ENCODE peak calls at places on chromosomes 16 and 17, in four cellular contexts. One of them, this sample, is unnamed.

GRCh38 chr16:3696425-3697218 is 20.7 kb downstream of the TRAP1 start:
- DNase-seq in brain microvascular endothelial cell: peak; percentile 76
- DNase-seq in small intestine: peak; percentile 75
- DNase-seq in pancreas: no peak
- DNase-seq in this sample: no peak

GRCh38 chr16:84485255-84486010 is 19.0 kb downstream of the MEAK7 start:
- DNase-seq in brain microvascular endothelial cell: no peak
- DNase-seq in small intestine: no peak
- DNase-seq in pancreas: no peak
- DNase-seq in this sample: peak; percentile 30

GRCh38 chr17:60231234-60231633 is 81.5 kb downstream of the CA4 start:
- DNase-seq in brain microvascular endothelial cell: peak; percentile 32
- DNase-seq in small intestine: peak; percentile 61
- DNase-seq in pancreas: no peak
- DNase-seq in this sample: no peak

GRCh38 chr17:51224615-51225262 is 35.1 kb downstream of the MBTD1 start:
- DNase-seq in brain microvascular endothelial cell: no peak
- DNase-seq in small intestine: peak; percentile 37
- DNase-seq in pancreas: no peak
- DNase-seq in this sample: no peak

GRCh38 chr16:83470406-83470805 is 337.4 kb upstream of the HSBP1 start:
- DNase-seq in brain microvascular endothelial cell: peak; percentile 62
- DNase-seq in small intestine: no peak
- DNase-seq in pancreas: no peak
- DNase-seq in this sample: no peak

GRCh38 chr17:8757189-8757588 is 1.2 kb downstream of the SPDYE4 start:
- DNase-seq in brain microvascular endothelial cell: no peak
- DNase-seq in small intestine: no peak
- DNase-seq in pancreas: no peak
- DNase-seq in this sample: no peak

GRCh38 chr17:41265078-41265477 is at the start of gene KRTAP9-6:
- DNase-seq in brain microvascular endothelial cell: no peak
- DNase-seq in small intestine: no peak
- DNase-seq in pancreas: no peak
- DNase-seq in this sample: no peak

GRCh38 chr16:62079236-62079635 is 43.0 kb upstream of the CDH8 start:
- DNase-seq in brain microvascular endothelial cell: peak; percentile 31
- DNase-seq in small intestine: no peak
- DNase-seq in pancreas: no peak
- DNase-seq in this sample: no peak

GRCh38 chr16:30120340-30121105 is 2.5 kb downstream of the MAPK3 start:
- DNase-seq in brain microvascular endothelial cell: no peak
- DNase-seq in small intestine: peak; percentile 99
- DNase-seq in pancreas: no peak
- DNase-seq in this sample: no peak

GRCh38 chr17:16384557-16384956 is 3.7 kb downstream of the UBB start:
- DNase-seq in brain microvascular endothelial cell: no peak
- DNase-seq in small intestine: no peak
- DNase-seq in pancreas: no peak
- DNase-seq in this sample: no peak

GRCh38 chr17:56929362-56929969 is 15.6 kb upstream of the TRIM25 start:
- DNase-seq in brain microvascular endothelial cell: no peak
- DNase-seq in small intestine: no peak
- DNase-seq in pancreas: no peak
- DNase-seq in this sample: no peak

GRCh38 chr17:43411820-43412529 is 13.2 kb downstream of the ARL4D start:
- DNase-seq in brain microvascular endothelial cell: no peak
- DNase-seq in small intestine: no peak
- DNase-seq in pancreas: no peak
- DNase-seq in this sample: no peak

GRCh38 chr17:8859804-8860430 is 7.6 kb downstream of the PIK3R6 start:
- DNase-seq in brain microvascular endothelial cell: no peak
- DNase-seq in small intestine: no peak
- DNase-seq in pancreas: no peak
- DNase-seq in this sample: no peak

GRCh38 chr17:77916771-77917481 is 41.6 kb upstream of the TNRC6C start:
- DNase-seq in brain microvascular endothelial cell: no peak
- DNase-seq in small intestine: peak; percentile 9
- DNase-seq in pancreas: no peak
- DNase-seq in this sample: no peak

GRCh38 chr16:55710466-55710865 is 54.7 kb downstream of the SLC6A2 start:
- DNase-seq in brain microvascular endothelial cell: no peak
- DNase-seq in small intestine: no peak
- DNase-seq in pancreas: no peak
- DNase-seq in this sample: no peak

GRCh38 chr17:55420067-55420775 is 1.4 kb downstream of the MMD start:
- DNase-seq in brain microvascular endothelial cell: no peak
- DNase-seq in small intestine: peak; percentile 58
- DNase-seq in pancreas: no peak
- DNase-seq in this sample: no peak

GRCh38 chr17:50627386-50627781 is 7.3 kb upstream of the ABCC3 start:
- DNase-seq in brain microvascular endothelial cell: no peak
- DNase-seq in small intestine: no peak
- DNase-seq in pancreas: no peak
- DNase-seq in this sample: no peak

GRCh38 chr16:3998793-3999478 is 117.3 kb downstream of the ADCY9 start:
- DNase-seq in brain microvascular endothelial cell: peak; percentile 60
- DNase-seq in small intestine: no peak
- DNase-seq in pancreas: no peak
- DNase-seq in this sample: no peak

GRCh38 chr17:28738680-28739384 is 5.0 kb upstream of the TRAF4 start:
- DNase-seq in brain microvascular endothelial cell: no peak
- DNase-seq in small intestine: no peak
- DNase-seq in pancreas: no peak
- DNase-seq in this sample: no peak

GRCh38 chr16:68512742-68513141 is 26.3 kb upstream of the ZFP90 start:
- DNase-seq in brain microvascular endothelial cell: no peak
- DNase-seq in small intestine: no peak
- DNase-seq in pancreas: no peak
- DNase-seq in this sample: no peak

GRCh38 chr17:50364715-50365114 is 8.3 kb downstream of the MRPL27 start:
- DNase-seq in brain microvascular endothelial cell: no peak
- DNase-seq in small intestine: no peak
- DNase-seq in pancreas: no peak
- DNase-seq in this sample: no peak

GRCh38 chr17:4163951-4164350 is 21.0 kb downstream of the CYB5D2 start:
- DNase-seq in brain microvascular endothelial cell: no peak
- DNase-seq in small intestine: no peak
- DNase-seq in pancreas: no peak
- DNase-seq in this sample: no peak

GRCh38 chr17:58337126-58337599 is 8.6 kb upstream of the TSPOAP1 start:
- DNase-seq in brain microvascular endothelial cell: no peak
- DNase-seq in small intestine: no peak
- DNase-seq in pancreas: no peak
- DNase-seq in this sample: peak; percentile 62

GRCh38 chr16:2774161-2774891 is 2.8 kb downstream of the ELOB start:
- DNase-seq in brain microvascular endothelial cell: no peak
- DNase-seq in small intestine: no peak
- DNase-seq in pancreas: no peak
- DNase-seq in this sample: peak; percentile 51

GRCh38 chr17:82022981-82023446 is at the start of gene LRRC45:
- DNase-seq in brain microvascular endothelial cell: peak; percentile 100
- DNase-seq in small intestine: peak; percentile 100
- DNase-seq in pancreas: peak; percentile 99
- DNase-seq in this sample: peak; percentile 100

GRCh38 chr17:82022310-82022980 is at the start of gene CENPX:
- DNase-seq in brain microvascular endothelial cell: no peak
- DNase-seq in small intestine: peak; percentile 10
- DNase-seq in pancreas: no peak
- DNase-seq in this sample: no peak

GRCh38 chr17:82023447-82024241 is 539 bp downstream of the LRRC45 start:
- DNase-seq in brain microvascular endothelial cell: no peak
- DNase-seq in small intestine: peak; percentile 16
- DNase-seq in pancreas: peak; percentile 74
- DNase-seq in this sample: no peak

GRCh38 chr17:82025401-82026107 is 2.4 kb downstream of the LRRC45 start:
- DNase-seq in brain microvascular endothelial cell: no peak
- DNase-seq in small intestine: no peak
- DNase-seq in pancreas: no peak
- DNase-seq in this sample: no peak

DNA sequence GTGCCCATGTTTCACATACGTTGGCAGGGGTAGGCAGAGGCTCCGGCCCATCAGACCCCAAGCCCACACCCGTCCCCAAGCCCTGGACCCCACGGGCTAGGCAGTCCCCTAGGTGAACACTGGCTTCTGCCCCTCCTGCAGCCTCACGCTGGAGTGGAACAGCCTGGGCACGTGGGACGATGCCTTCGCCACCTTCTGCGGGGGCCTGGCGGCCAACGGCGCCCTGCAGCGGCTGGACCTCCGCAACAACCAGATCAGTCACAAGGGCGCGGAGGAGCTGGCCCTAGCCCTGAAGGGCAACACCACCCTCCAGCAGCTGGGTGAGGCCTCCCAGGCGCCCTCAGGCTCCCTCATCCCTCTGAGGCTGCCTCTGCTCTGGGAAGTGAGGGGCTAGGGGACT is 1.8 kb downstream of the LRRC45 start:
- DNase-seq in brain microvascular endothelial cell: no peak
- DNase-seq in small intestine: no peak
- DNase-seq in pancreas: no peak
- DNase-seq in this sample: no peak
- H3K27ac ChIP-seq in brain microvascular endothelial cell: no peak overlapping the region
- H3K27ac ChIP-seq in small intestine: no peak overlapping the region
- H3K27ac ChIP-seq in pancreas: no peak overlapping the region
- H3K27ac ChIP-seq in this sample: no peak overlapping the region

GRCh38 chr16:10936585-10936984 is 5.7 kb downstream of the DEXI start:
- DNase-seq in brain microvascular endothelial cell: no peak
- DNase-seq in small intestine: no peak
- DNase-seq in pancreas: no peak
- DNase-seq in this sample: peak; percentile 48

GRCh38 chr16:10935491-10935890 is 6.8 kb downstream of the DEXI start:
- DNase-seq in brain microvascular endothelial cell: no peak
- DNase-seq in small intestine: no peak
- DNase-seq in pancreas: no peak
- DNase-seq in this sample: no peak

GRCh38 chr16:10938321-10938720 is 3.9 kb downstream of the DEXI start:
- DNase-seq in brain microvascular endothelial cell: no peak
- DNase-seq in small intestine: peak; percentile 73
- DNase-seq in pancreas: peak; percentile 34
- DNase-seq in this sample: peak; percentile 40

GRCh38 chr16:10938844-10939648 is 3.2 kb downstream of the DEXI start:
- DNase-seq in brain microvascular endothelial cell: no peak
- DNase-seq in small intestine: peak; percentile 86
- DNase-seq in pancreas: peak; percentile 27
- DNase-seq in this sample: peak; percentile 18

GRCh38 chr16:10937068-10937859 is 5.0 kb downstream of the DEXI start:
- DNase-seq in brain microvascular endothelial cell: no peak
- DNase-seq in small intestine: peak; percentile 78
- DNase-seq in pancreas: no peak
- DNase-seq in this sample: peak; percentile 64
- H3K4me3 ChIP-seq in brain microvascular endothelial cell: no peak overlapping the region
- H3K4me3 ChIP-seq in small intestine: no peak overlapping the region
- H3K4me3 ChIP-seq in pancreas: no peak overlapping the region
- H3K4me3 ChIP-seq in this sample: peak overlapping the region; percentile 32

DNA sequence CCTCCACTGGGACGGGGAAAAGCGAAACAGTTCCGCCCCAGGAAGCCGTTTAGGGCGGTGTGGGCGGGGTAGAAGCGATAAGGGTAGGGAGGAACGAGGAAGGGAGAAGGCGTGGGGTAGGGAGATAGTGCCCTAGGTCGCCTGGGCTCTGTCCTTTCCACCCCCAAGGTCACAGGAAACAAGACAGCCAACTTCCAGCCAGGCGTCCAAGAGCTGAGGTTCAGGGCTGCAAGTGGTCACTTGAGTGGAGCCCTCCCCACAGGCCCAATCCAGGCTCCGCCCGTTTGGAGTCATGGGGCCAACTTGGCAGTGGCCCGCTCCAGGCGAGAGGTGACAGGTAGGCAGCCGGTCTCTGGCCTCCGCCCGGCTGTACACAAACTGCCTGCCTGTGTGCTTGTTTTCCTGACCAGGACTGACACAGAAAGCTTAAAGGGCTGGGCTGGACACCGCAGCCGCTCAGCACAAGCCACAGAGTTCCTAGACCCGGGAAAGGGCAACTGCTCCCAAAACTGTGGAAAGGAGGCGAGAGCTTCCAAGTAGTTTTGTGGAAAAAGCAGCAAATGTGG is at the start of gene RILP:
- DNase-seq in brain microvascular endothelial cell: no peak
- DNase-seq in small intestine: peak; percentile 98
- DNase-seq in pancreas: peak; percentile 89
- DNase-seq in this sample: peak; percentile 95
- H3K27ac ChIP-seq in brain microvascular endothelial cell: peak within 1 kb of the TSS; percentile 62
- H3K27ac ChIP-seq in small intestine: peak within 1 kb of the TSS; percentile 96
- H3K27ac ChIP-seq in pancreas: peak within 1 kb of the TSS; percentile 100
- H3K27ac ChIP-seq in this sample: peak within 1 kb of the TSS; percentile 96

GRCh38 chr17:81094224-81094743 is 59.3 kb downstream of the BAIAP2 start:
- DNase-seq in brain microvascular endothelial cell: no peak
- DNase-seq in small intestine: no peak
- DNase-seq in pancreas: no peak
- DNase-seq in this sample: no peak
- H3K4me3 ChIP-seq in brain microvascular endothelial cell: no peak overlapping the region
- H3K4me3 ChIP-seq in small intestine: no peak overlapping the region
- H3K4me3 ChIP-seq in pancreas: no peak overlapping the region
- H3K4me3 ChIP-seq in this sample: no peak overlapping the region

DNA sequence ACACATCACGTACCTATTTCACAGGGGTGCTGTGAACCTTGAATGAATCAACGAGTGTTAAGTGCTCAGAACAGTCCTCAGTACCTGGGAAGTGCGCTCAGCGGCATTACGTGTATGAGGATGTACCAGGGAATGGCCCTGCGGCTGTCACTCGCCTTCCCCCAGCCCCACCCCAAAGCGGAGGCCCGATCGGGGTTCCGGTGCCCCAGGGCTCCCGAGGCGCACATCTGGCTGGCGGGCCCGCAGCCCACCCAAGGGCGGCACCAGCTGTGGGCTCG is 17.6 kb downstream of the ZNF423 start:
- DNase-seq in brain microvascular endothelial cell: no peak
- DNase-seq in small intestine: no peak
- DNase-seq in pancreas: no peak
- DNase-seq in this sample: no peak
- H3K27ac ChIP-seq in brain microvascular endothelial cell: no peak overlapping the region
- H3K27ac ChIP-seq in small intestine: peak overlapping the region; percentile 58
- H3K27ac ChIP-seq in pancreas: no peak overlapping the region
- H3K27ac ChIP-seq in this sample: peak overlapping the region; percentile 3

DNA sequence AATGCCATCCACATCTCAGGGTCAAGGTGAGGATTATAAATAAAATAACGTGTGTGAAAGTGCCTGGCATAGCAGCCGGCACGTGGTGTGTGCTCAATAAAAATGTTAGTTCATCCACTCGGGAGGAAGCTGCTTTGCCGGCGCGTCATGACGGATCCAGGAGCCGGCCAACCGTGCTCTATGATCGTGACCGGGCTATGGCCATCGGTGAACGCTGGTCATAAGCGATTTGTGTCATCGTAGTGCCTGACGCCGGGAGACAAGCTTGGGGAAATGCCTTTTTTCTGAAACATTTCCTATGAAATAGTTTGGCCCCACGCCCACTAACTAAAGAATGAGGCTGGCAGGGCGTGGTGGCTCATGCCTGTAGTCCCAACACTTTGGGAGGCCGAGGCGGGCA is 74.0 kb downstream of the CMC2 start:
- DNase-seq in brain microvascular endothelial cell: peak; percentile 96
- DNase-seq in small intestine: no peak
- DNase-seq in pancreas: peak; percentile 57
- DNase-seq in this sample: no peak
- H3K4me3 ChIP-seq in brain microvascular endothelial cell: peak overlapping the region; percentile 58
- H3K4me3 ChIP-seq in small intestine: no peak overlapping the region
- H3K4me3 ChIP-seq in pancreas: no peak overlapping the region
- H3K4me3 ChIP-seq in this sample: peak overlapping the region; percentile 50

GRCh38 chr17:71405101-71405500 is 715.7 kb upstream of the SOX9 start:
- DNase-seq in brain microvascular endothelial cell: no peak
- DNase-seq in small intestine: no peak
- DNase-seq in pancreas: no peak
- DNase-seq in this sample: no peak
- H3K27ac ChIP-seq in brain microvascular endothelial cell: no peak overlapping the region
- H3K27ac ChIP-seq in small intestine: no peak overlapping the region
- H3K27ac ChIP-seq in pancreas: no peak overlapping the region
- H3K27ac ChIP-seq in this sample: no peak overlapping the region

This sample was measured in upper lobe of right lung.